ENCODE peak calls at places on chromosomes 3 and 15, in four cellular contexts. One of them, this sample, is unnamed.

GRCh38 chr3:124796477-124796876 is 66.2 kb downstream of the UMPS start:
- DNase-seq in mesothelial cell of epicardium: no peak
- DNase-seq in ovary: no peak
- DNase-seq in H9: no peak
- DNase-seq in this sample: no peak

GRCh38 chr3:78604328-78604727 is 1163.5 kb downstream of the ROBO1 start:
- DNase-seq in mesothelial cell of epicardium: no peak
- DNase-seq in ovary: no peak
- DNase-seq in H9: no peak
- DNase-seq in this sample: no peak

GRCh38 chr15:78804391-78804792 is 6.9 kb downstream of the ADAMTS7 start:
- DNase-seq in mesothelial cell of epicardium: no peak
- DNase-seq in ovary: no peak
- DNase-seq in H9: peak; percentile 58
- DNase-seq in this sample: no peak

GRCh38 chr3:128392812-128393544 is 73.7 kb downstream of the DNAJB8 start:
- DNase-seq in mesothelial cell of epicardium: no peak
- DNase-seq in ovary: no peak
- DNase-seq in H9: no peak
- DNase-seq in this sample: no peak

GRCh38 chr15:75646944-75647364 is 758 bp upstream of the SNX33 start:
- DNase-seq in mesothelial cell of epicardium: peak; percentile 57
- DNase-seq in ovary: no peak
- DNase-seq in H9: peak; percentile 45
- DNase-seq in this sample: no peak

GRCh38 chr3:154018100-154018696 is 103.0 kb upstream of the ARHGEF26 start:
- DNase-seq in mesothelial cell of epicardium: peak; percentile 39
- DNase-seq in H9: peak; percentile 77
- DNase-seq in ovary: no peak
- DNase-seq in this sample: no peak

GRCh38 chr3:195066441-195066841 is 204.5 kb downstream of the XXYLT1 start:
- DNase-seq in ovary: no peak
- DNase-seq in mesothelial cell of epicardium: no peak
- DNase-seq in H9: no peak
- DNase-seq in this sample: no peak

GRCh38 chr15:63236272-63236671 is 41.1 kb upstream of the APH1B start:
- DNase-seq in H9: no peak
- DNase-seq in ovary: no peak
- DNase-seq in mesothelial cell of epicardium: no peak
- DNase-seq in this sample: no peak

GRCh38 chr3:80142714-80143113 is 374.9 kb upstream of the ROBO1 start:
- DNase-seq in mesothelial cell of epicardium: no peak
- DNase-seq in ovary: no peak
- DNase-seq in H9: no peak
- DNase-seq in this sample: no peak

GRCh38 chr3:89098964-89099585 is 8.3 kb upstream of the EPHA3 start:
- DNase-seq in H9: peak; percentile 64
- DNase-seq in mesothelial cell of epicardium: peak; percentile 47
- DNase-seq in ovary: no peak
- DNase-seq in this sample: no peak

GRCh38 chr3:35944915-35945710 is 305.8 kb downstream of the ARPP21 start:
- DNase-seq in mesothelial cell of epicardium: no peak
- DNase-seq in H9: no peak
- DNase-seq in ovary: no peak
- DNase-seq in this sample: no peak

GRCh38 chr3:58899159-58899952 is 150.5 kb downstream of the CFAP20DC start:
- DNase-seq in mesothelial cell of epicardium: no peak
- DNase-seq in ovary: no peak
- DNase-seq in H9: peak; percentile 26
- DNase-seq in this sample: peak; percentile 61

GRCh38 chr3:195162033-195162669 is 108.8 kb downstream of the XXYLT1 start:
- DNase-seq in ovary: peak; percentile 54
- DNase-seq in mesothelial cell of epicardium: no peak
- DNase-seq in H9: no peak
- DNase-seq in this sample: peak; percentile 70

GRCh38 chr3:186719945-186720739 is 3.0 kb downstream of the KNG1 start:
- DNase-seq in ovary: no peak
- DNase-seq in mesothelial cell of epicardium: no peak
- DNase-seq in H9: no peak
- DNase-seq in this sample: no peak

GRCh38 chr3:42601898-42602581 is 1.6 kb downstream of the NKTR start:
- DNase-seq in mesothelial cell of epicardium: no peak
- DNase-seq in H9: no peak
- DNase-seq in ovary: no peak
- DNase-seq in this sample: no peak

GRCh38 chr3:80087769-80088168 is 320.0 kb upstream of the ROBO1 start:
- DNase-seq in ovary: no peak
- DNase-seq in mesothelial cell of epicardium: no peak
- DNase-seq in H9: no peak
- DNase-seq in this sample: no peak

GRCh38 chr15:69298697-69299441 is at the start of gene PAQR5:
- DNase-seq in H9: peak; percentile 54
- DNase-seq in ovary: no peak
- DNase-seq in mesothelial cell of epicardium: peak; percentile 51
- DNase-seq in this sample: no peak

GRCh38 chr15:68479406-68479805 is 47.4 kb upstream of the ITGA11 start:
- DNase-seq in H9: no peak
- DNase-seq in ovary: no peak
- DNase-seq in mesothelial cell of epicardium: no peak
- DNase-seq in this sample: no peak

GRCh38 chr3:30945291-30945690 is 50.8 kb upstream of the GADL1 start:
- DNase-seq in ovary: no peak
- DNase-seq in mesothelial cell of epicardium: no peak
- DNase-seq in H9: no peak
- DNase-seq in this sample: no peak

GRCh38 chr3:140341213-140341612 is 336.7 kb upstream of the TRIM42 start:
- DNase-seq in H9: no peak
- DNase-seq in mesothelial cell of epicardium: no peak
- DNase-seq in ovary: peak; percentile 51
- DNase-seq in this sample: no peak

GRCh38 chr3:72892870-72893269 is 5.0 kb downstream of the GXYLT2 start:
- DNase-seq in H9: peak; percentile 77
- DNase-seq in ovary: no peak
- DNase-seq in mesothelial cell of epicardium: no peak
- DNase-seq in this sample: no peak
- TF ChIP-seq CTCF in H9: peak; percentile 89
- TF ChIP-seq CTCF in ovary: no peak
- TF ChIP-seq CTCF in mesothelial cell of epicardium: peak; percentile 31
- TF ChIP-seq CTCF in this sample: peak; percentile 36

DNA sequence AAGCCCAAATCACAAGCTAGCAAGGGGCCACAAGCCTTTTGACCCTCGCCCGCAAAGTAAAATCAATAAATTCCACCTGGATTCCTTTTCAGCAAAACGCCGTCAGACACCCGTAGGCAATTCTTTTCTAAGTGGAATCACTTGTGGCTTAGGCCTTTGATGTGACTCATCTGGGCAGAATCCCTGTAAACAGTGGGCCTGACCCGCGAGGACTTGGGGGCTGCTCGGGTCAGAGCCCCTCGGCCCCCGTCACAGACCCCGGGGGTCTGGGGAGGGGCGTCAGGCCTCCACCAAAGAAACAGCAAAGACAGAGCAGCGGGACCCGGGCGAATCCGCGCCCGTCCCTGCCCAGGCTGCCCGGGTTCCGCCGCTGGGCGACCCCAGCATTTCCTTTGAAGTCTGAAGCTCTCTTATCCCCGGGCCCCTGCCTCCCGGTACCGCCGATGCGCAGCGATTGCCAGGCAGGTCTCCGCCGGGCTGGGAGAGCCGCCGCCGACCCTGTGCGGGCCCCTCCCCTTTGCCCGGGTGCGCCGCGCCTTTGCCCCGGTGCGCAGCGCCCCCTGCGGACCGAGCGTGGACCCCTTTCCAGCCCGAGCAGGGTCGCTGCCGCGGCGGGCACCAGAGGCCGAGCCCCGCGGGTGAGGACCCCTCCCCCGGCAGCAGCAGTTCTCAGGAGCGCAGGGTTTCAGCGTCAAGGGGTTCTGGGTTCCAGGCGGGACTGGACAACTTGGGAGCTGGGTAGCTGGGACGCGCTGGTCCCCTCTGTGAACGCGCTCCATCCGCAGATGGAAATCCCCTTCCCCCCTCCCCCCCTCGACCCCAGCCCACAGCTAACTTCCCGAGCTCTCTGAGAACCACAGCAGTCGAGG is 178.3 kb downstream of the UACA start:
- DNase-seq in H9: peak; percentile 83
- DNase-seq in mesothelial cell of epicardium: peak; percentile 78
- DNase-seq in ovary: no peak
- DNase-seq in this sample: no peak
- TF ChIP-seq CTCF in H9: peak; percentile 84
- TF ChIP-seq CTCF in mesothelial cell of epicardium: peak; percentile 78
- TF ChIP-seq CTCF in ovary: no peak
- TF ChIP-seq CTCF in this sample: no peak

GRCh38 chr3:138833908-138834358 is 795 bp downstream of the PIK3CB start:
- DNase-seq in mesothelial cell of epicardium: peak; percentile 39
- DNase-seq in H9: no peak
- DNase-seq in ovary: no peak
- DNase-seq in this sample: no peak
- TF ChIP-seq CTCF in mesothelial cell of epicardium: no peak
- TF ChIP-seq CTCF in H9: no peak
- TF ChIP-seq CTCF in ovary: no peak
- TF ChIP-seq CTCF in this sample: no peak

DNA sequence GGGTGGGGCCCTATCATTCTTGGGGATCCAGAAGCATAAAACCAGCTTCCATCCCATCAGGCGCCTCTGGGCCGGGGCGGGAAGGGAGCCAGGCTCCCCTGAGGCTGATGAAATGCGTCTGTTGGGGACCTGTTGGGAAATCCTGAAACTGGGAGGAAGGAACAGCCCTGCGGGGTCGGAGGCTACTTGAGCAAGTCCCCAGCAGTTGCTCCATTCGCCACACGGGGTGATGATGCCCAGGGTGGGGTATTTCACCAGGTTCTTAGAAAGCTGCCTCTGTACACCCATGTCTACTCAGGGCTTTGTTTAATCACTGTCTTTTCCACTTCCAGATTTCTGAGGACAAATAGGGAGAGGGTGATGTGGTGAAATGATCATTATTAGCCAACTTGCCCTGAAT is 25.4 kb upstream of the TSEN2 start:
- DNase-seq in mesothelial cell of epicardium: no peak
- DNase-seq in ovary: no peak
- DNase-seq in H9: peak; percentile 52
- DNase-seq in this sample: no peak
- TF ChIP-seq CTCF in mesothelial cell of epicardium: no peak
- TF ChIP-seq CTCF in ovary: no peak
- TF ChIP-seq CTCF in H9: peak; percentile 47
- TF ChIP-seq CTCF in this sample: no peak